ENCODE peak calls at places on chromosomes 7 and 10, in four cellular contexts. A, C, D and B are unnamed samples.

GRCh38 chr7:83976302-83976701 is 218.3 kb downstream of the SEMA3A start:
- DNase-seq in D (no peak), A (peak), C (peak), B (peak)

GRCh38 chr7:100176096-100176835 is 915 bp downstream of the GPC2 start:
- DNase-seq in A (no peak), C (no peak), D (no peak), B (no peak)

GRCh38 chr7:2687338-2687869 is 598 bp upstream of the AMZ1 start:
- DNase-seq in D (no peak), A (peak), C (no peak), B (peak)

GRCh38 chr7:101562531-101563197 is 66.4 kb downstream of the MYL10 start:
- DNase-seq in A (no peak), D (no peak), C (no peak), B (no peak)

GRCh38 chr7:93055543-93056107 is 62.2 kb downstream of the SAMD9 start:
- DNase-seq in A (peak), D (no peak), C (no peak), B (peak)

GRCh38 chr7:44284881-44285541 is 40.4 kb downstream of the CAMK2B start:
- DNase-seq in A (no peak), D (no peak), C (no peak), B (no peak)

GRCh38 chr10:86117051-86117450 is 249.5 kb downstream of the GRID1 start:
- DNase-seq in A (no peak), C (no peak), D (no peak), B (no peak)

GRCh38 chr7:80039255-80039884 is 95.3 kb upstream of the GNAI1 start:
- DNase-seq in C (no peak), D (no peak), A (no peak), B (peak)

GRCh38 chr7:151756076-151756731 is 120.7 kb downstream of the PRKAG2 start:
- DNase-seq in D (no peak), C (no peak), A (peak), B (peak)

DNA sequence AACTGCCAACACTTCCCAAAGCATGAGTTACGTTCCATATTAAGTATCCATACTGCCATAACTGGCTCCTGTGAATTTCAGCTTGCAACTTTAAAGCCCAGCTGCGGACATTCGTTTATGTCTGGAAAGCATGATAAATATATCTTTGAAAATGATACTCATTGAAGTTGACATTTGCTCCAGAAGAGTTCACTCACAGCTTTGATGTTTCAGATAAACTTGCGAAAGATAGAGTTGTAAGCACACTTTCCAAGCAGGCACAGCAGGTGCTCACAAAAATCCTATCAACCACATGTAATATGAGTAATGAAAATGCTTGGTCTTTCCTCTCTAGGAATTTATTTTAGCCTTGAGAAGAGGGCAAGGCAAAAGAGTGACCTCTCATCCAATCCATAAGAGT is 4.5 kb downstream of the CHCHD3 start:
- DNase-seq in D (no peak), C (no peak), A (no peak), B (no peak)
- H3K4me3 ChIP-seq in D (no peak), C (no peak), A (no peak), B (no peak)

GRCh38 chr7:55158983-55159382 is 140.2 kb downstream of the EGFR start:
- DNase-seq in C (no peak), A (no peak), D (no peak), B (no peak)

GRCh38 chr7:55158541-55158940 is 139.7 kb downstream of the EGFR start:
- DNase-seq in A (no peak), D (no peak), C (no peak), B (no peak)

GRCh38 chr7:55156919-55157318 is 138.1 kb downstream of the EGFR start:
- DNase-seq in C (no peak), A (no peak), D (no peak), B (no peak)

GRCh38 chr7:55155351-55156117 is 136.7 kb downstream of the EGFR start:
- DNase-seq in A (no peak), D (no peak), C (no peak), B (no peak)

DNA sequence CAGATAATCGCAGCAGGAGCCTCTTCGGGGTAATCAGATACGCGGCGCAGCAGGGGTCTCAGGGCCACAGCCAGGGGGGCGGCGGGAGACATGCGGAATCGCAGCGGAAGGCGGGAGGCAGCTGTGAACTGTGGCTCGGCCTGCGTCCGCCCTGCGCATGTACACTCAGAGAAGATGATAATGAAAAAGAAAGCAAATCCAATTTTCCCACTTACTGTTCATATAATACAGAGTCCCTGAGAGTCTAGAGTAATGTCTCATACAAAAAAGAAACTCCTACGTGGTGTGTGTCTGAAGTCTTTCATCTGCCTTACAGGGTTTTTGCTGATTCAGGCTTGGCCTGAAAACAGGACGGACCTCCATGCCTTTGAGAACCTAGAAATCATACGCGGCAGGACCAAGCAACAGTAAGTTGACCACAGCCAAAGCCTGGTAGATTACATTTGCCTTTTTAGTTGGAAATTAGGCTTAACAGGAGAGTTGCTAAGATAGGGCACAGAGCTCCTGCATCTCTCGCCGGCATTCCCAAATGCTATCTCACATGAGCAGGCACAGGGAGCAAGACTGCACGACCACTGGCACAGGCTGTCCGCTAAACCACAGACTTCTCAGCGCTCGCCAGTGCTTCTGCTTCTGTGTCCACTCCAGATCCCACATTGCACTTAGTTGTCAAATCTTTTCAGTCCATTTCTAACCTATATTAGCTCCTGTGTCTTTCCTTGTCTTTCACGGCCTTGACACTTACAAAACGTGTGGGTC is 138.7 kb downstream of the EGFR start:
- DNase-seq in D (no peak), A (no peak), C (no peak), B (no peak)
- H4K8ac ChIP-seq in D (no peak), A (no peak), C (no peak), B (no peak)

GRCh38 chr7:158450476-158451124 is 137.0 kb downstream of the PTPRN2 start:
- DNase-seq in D (no peak), A (no peak), C (no peak), B (no peak)

GRCh38 chr7:158454631-158455030 is 133.0 kb downstream of the PTPRN2 start:
- DNase-seq in A (no peak), C (no peak), D (no peak), B (no peak)

GRCh38 chr7:158449942-158450341 is 137.7 kb downstream of the PTPRN2 start:
- DNase-seq in D (no peak), A (no peak), C (no peak), B (no peak)

GRCh38 chr7:158449266-158449665 is 138.4 kb downstream of the PTPRN2 start:
- DNase-seq in D (no peak), C (no peak), A (no peak), B (no peak)

DNA sequence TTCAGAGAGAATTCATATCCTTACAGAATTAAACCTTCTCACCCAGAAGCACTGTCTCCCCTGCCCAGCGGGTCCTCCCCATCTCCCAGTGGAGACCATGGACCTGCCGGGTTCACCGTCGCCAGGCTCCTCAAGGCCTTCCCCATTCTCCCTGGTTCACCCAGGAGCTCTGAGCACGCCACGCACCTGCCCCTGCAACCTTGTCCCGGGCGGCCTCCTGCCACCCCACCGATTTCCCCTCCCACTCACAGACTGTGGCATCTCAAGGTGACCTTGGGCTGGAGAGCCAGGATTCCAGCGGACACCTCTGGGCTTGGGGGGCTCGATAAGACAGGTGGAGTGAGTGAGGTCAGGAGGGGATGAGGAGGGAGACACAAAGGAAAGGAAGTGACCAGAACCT is 135.3 kb downstream of the PTPRN2 start:
- DNase-seq in A (no peak), D (no peak), C (no peak), B (no peak)
- H2BK12ac ChIP-seq in A (no peak), D (peak), C (no peak), B (no peak)

GRCh38 chr7:107946881-107947280 is 55.9 kb downstream of the DLD start:
- DNase-seq in D (no peak), C (no peak), A (peak), B (no peak)

GRCh38 chr7:107946451-107946850 is 55.5 kb downstream of the DLD start:
- DNase-seq in D (no peak), A (peak), C (no peak), B (no peak)

GRCh38 chr7:107943018-107943417 is 52.0 kb downstream of the DLD start:
- DNase-seq in C (no peak), D (no peak), A (no peak), B (no peak)

GRCh38 chr7:107945332-107945731 is 54.3 kb downstream of the DLD start:
- DNase-seq in C (no peak), A (no peak), D (no peak), B (no peak)

DNA sequence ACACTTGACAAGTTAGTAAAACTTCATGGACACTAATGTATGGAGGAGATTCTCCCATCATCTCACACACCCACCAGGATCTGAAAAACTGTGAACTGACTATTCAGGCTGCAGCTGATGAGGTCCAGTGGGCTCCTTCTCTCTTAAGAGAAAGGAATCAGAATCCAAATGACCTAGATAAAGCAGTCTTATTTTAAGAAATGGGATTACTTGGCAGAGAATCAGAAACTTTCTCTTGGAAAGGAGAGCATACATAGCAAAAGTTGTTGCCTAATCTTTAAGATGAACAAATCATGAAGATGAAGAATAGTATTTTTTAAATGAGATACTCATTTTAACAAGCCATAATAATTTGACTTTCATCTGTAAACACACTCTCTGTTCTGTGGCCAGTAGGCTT is 53.8 kb downstream of the DLD start:
- DNase-seq in C (no peak), A (no peak), D (no peak), B (no peak)
- H3K4me3 ChIP-seq in C (no peak), A (no peak), D (no peak), B (no peak)

DNA sequence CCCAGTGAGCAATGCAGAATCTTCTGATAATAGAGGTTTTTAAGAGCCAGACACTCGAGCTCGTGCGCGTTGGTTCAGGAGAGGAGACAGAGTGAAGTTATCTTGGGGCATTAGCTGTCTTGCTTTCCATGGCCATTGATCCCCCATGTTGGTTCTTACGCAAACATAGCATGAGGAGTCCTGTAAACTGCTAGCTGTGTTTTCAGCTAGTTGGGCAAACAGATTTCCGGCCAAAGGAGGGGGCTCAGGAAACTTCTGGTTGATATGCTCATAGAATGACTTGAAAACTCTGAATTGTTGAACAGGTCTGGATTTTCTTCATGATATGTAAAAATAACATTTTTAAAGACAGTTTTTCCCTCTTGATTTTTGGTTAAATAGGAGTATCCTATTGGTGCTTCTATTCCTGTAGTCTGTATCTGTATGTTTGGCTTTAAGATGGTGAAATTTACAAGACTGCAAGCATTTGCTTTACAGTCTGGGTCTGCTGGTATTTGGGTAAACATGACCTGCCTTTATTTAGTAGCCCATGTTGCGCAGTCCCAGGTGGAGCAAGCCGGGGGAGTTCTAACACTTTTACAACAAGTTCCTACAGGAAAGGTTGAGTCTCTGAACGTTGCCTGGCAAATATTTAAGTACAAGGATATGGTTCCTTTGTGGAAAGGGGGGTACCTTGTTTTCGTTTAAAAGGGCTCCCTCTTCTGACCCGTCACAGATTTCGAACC is 218.4 kb upstream of the KCND2 start:
- DNase-seq in D (no peak), C (no peak), A (peak), B (peak)
- H4K8ac ChIP-seq in D (no peak), C (no peak), A (peak), B (peak)

GRCh38 chr10:110530131-110530831 is 32.6 kb downstream of the DUSP5 start:
- DNase-seq in A (peak), D (peak), C (peak), B (peak)
- H2BK12ac ChIP-seq in A (no peak), D (peak), C (no peak), B (peak)